ENCODE peak calls at places on chromosomes 3 and 15, in eight cellular contexts. I is H9, Z is lung, U is fibroblast of lung, L is breast epithelium, X is A549, M is MM.1S, Q is right lobe of liver. F is an unnamed sample.

GRCh38 chr3:176514297-176514696 is 683.0 kb downstream of the TBL1XR1 start:
- DNase-seq in I (peak), Z (no peak), U (peak), L (no peak), X (peak), M (peak), Q (no peak), F (peak)

GRCh38 chr3:77186319-77186718 is 146.4 kb downstream of the ROBO2 start:
- DNase-seq in I (no peak), Z (no peak), U (peak), L (no peak), X (no peak), M (no peak), Q (no peak), F (no peak)

GRCh38 chr3:71211083-71211482 is 372.4 kb downstream of the FOXP1 start:
- DNase-seq in I (no peak), Z (no peak), U (peak), L (no peak), X (no peak), M (no peak), Q (peak), F (no peak)

GRCh38 chr15:90933310-90933709 is 961 bp upstream of the HDDC3 start:
- DNase-seq in I (no peak), Z (no peak), U (no peak), L (no peak), X (no peak), M (no peak), Q (no peak), F (no peak)

GRCh38 chr15:37133619-37134018 is 33.3 kb upstream of the MEIS2 start:
- DNase-seq in I (no peak), Z (no peak), U (peak), L (no peak), X (no peak), M (no peak), Q (no peak), F (no peak)

GRCh38 chr3:24302382-24302781 is 192.3 kb downstream of the THRB start:
- DNase-seq in I (no peak), Z (no peak), U (no peak), L (no peak), X (no peak), M (no peak), Q (no peak), F (no peak)

GRCh38 chr3:149512073-149512782 is 37.7 kb downstream of the TM4SF4 start:
- DNase-seq in I (peak), Z (peak), U (peak), L (peak), X (peak), M (peak), Q (peak), F (peak)

GRCh38 chr15:34861216-34861615 is 65.9 kb upstream of the ACTC1 start:
- DNase-seq in I (no peak), Z (no peak), U (no peak), L (no peak), X (no peak), M (no peak), Q (no peak), F (no peak)

GRCh38 chr3:177703788-177704187 is 506.5 kb upstream of the TBL1XR1 start:
- DNase-seq in I (no peak), Z (no peak), U (no peak), L (no peak), X (no peak), M (no peak), Q (no peak), F (peak)

GRCh38 chr15:56227780-56228179 is 15.9 kb downstream of the RFX7 start:
- DNase-seq in I (no peak), Z (no peak), U (no peak), L (no peak), X (no peak), M (no peak), Q (no peak), F (no peak)

GRCh38 chr3:170307998-170308398 is 49.5 kb upstream of the SKIL start:
- DNase-seq in I (no peak), Z (peak), U (peak), L (no peak), X (peak), M (no peak), Q (no peak), F (peak)

GRCh38 chr3:138066383-138066782 is 49.0 kb downstream of the DZIP1L start:
- DNase-seq in I (no peak), Z (no peak), U (no peak), L (no peak), X (no peak), M (no peak), Q (no peak), F (no peak)

GRCh38 chr3:148074916-148075315 is 622.8 kb upstream of the AGTR1 start:
- DNase-seq in I (no peak), Z (no peak), U (no peak), L (no peak), X (no peak), M (no peak), Q (no peak), F (no peak)

GRCh38 chr3:150497956-150498355 is 48.3 kb downstream of the SERP1 start:
- DNase-seq in I (no peak), Z (no peak), U (peak), L (no peak), X (peak), M (no peak), Q (no peak), F (peak)

GRCh38 chr15:52789601-52790165 is 453 bp downstream of the ONECUT1 start:
- DNase-seq in I (no peak), Z (no peak), U (no peak), L (no peak), X (no peak), M (no peak), Q (peak), F (no peak)

GRCh38 chr15:87219650-87220615 is 1036.6 kb downstream of the NTRK3 start:
- DNase-seq in I (no peak), Z (no peak), U (no peak), L (no peak), X (no peak), M (no peak), Q (no peak), F (peak)

GRCh38 chr3:142976621-142977398 is 13.3 kb upstream of the PAQR9 start:
- DNase-seq in I (peak), Z (peak), U (peak), L (peak), X (peak), M (no peak), Q (peak), F (peak)

GRCh38 chr15:59594493-59594942 is 17.1 kb upstream of the GCNT3 start:
- DNase-seq in I (no peak), Z (no peak), U (peak), L (no peak), X (peak), M (no peak), Q (no peak), F (peak)

GRCh38 chr3:190014940-190015339 is 105.8 kb downstream of the P3H2 start:
- DNase-seq in I (no peak), Z (no peak), U (no peak), L (no peak), X (no peak), M (no peak), Q (no peak), F (no peak)

GRCh38 chr3:184582583-184582982 is 21.0 kb downstream of the EPHB3 start:
- DNase-seq in I (peak), Z (no peak), U (no peak), L (no peak), X (no peak), M (no peak), Q (no peak), F (no peak)

GRCh38 chr3:8152826-8153418 is 348.7 kb upstream of the LMCD1 start:
- DNase-seq in I (no peak), Z (no peak), U (no peak), L (no peak), X (no peak), M (no peak), Q (no peak), F (no peak)

GRCh38 chr3:160437083-160437455 is 12.5 kb downstream of the TRIM59 start:
- DNase-seq in I (no peak), Z (no peak), U (no peak), L (no peak), X (no peak), M (no peak), Q (no peak), F (no peak)

GRCh38 chr3:43389388-43390254 is 103.3 kb downstream of the SNRK start:
- DNase-seq in I (no peak), Z (peak), U (peak), L (peak), X (no peak), M (peak), Q (peak), F (peak)

GRCh38 chr15:40055576-40056293 is 16.8 kb upstream of the SRP14 start:
- DNase-seq in I (no peak), Z (no peak), U (no peak), L (peak), X (no peak), M (no peak), Q (peak), F (no peak)

GRCh38 chr3:152452318-152452717 is 183.6 kb downstream of the MBNL1 start:
- DNase-seq in I (no peak), Z (peak), U (no peak), L (no peak), X (no peak), M (no peak), Q (no peak), F (peak)

GRCh38 chr15:33894193-33894592 is 74.1 kb upstream of the CHRM5 start:
- DNase-seq in I (no peak), Z (no peak), U (no peak), L (no peak), X (no peak), M (peak), Q (no peak), F (no peak)

GRCh38 chr15:81304226-81304625 is 19.7 kb downstream of the STARD5 start:
- DNase-seq in I (no peak), Z (no peak), U (peak), L (no peak), X (no peak), M (no peak), Q (no peak), F (no peak)

GRCh38 chr3:58237238-58237939 is at the start of gene ABHD6:
- DNase-seq in I (peak), Z (peak), U (peak), L (peak), X (peak), M (peak), Q (peak), F (peak)

GRCh38 chr3:78732893-78733292 is 1034.9 kb downstream of the ROBO1 start:
- DNase-seq in I (no peak), Z (no peak), U (no peak), L (no peak), X (no peak), M (no peak), Q (no peak), F (no peak)

GRCh38 chr3:195306359-195306758 is 35.4 kb upstream of the XXYLT1 start:
- DNase-seq in I (no peak), Z (no peak), U (no peak), L (no peak), X (no peak), M (no peak), Q (no peak), F (no peak)

GRCh38 chr3:99774467-99774866 is 43.2 kb upstream of the CMSS1 start:
- DNase-seq in I (no peak), Z (no peak), U (peak), L (no peak), X (no peak), M (no peak), Q (no peak), F (peak)

GRCh38 chr3:2484162-2485026 is 385.7 kb downstream of the CNTN4 start:
- DNase-seq in I (no peak), Z (no peak), U (no peak), L (no peak), X (no peak), M (no peak), Q (no peak), F (no peak)

GRCh38 chr3:46699846-46700523 is 1.2 kb upstream of the TMIE start:
- DNase-seq in I (no peak), Z (peak), U (no peak), L (no peak), X (no peak), M (no peak), Q (peak), F (no peak)

GRCh38 chr3:168801792-168802191 is 706.1 kb upstream of the GOLIM4 start:
- DNase-seq in I (no peak), Z (no peak), U (peak), L (no peak), X (no peak), M (no peak), Q (no peak), F (peak)

GRCh38 chr3:12903000-12903800 is 61.8 kb upstream of the RPL32 start:
- DNase-seq in I (no peak), Z (no peak), U (no peak), L (no peak), X (no peak), M (no peak), Q (peak), F (no peak)

GRCh38 chr3:110519066-110519465 is 552.5 kb upstream of the NECTIN3 start:
- DNase-seq in I (no peak), Z (no peak), U (no peak), L (no peak), X (no peak), M (no peak), Q (no peak), F (no peak)

GRCh38 chr3:74630602-74631001 is 16.1 kb upstream of the CNTN3 start:
- DNase-seq in I (no peak), Z (no peak), U (peak), L (no peak), X (no peak), M (peak), Q (no peak), F (no peak)
- TF ChIP-seq CTCF in I (peak), Z (no peak), U (peak), L (no peak), X (no peak), M (peak), Q (peak), F (no peak)

DNA sequence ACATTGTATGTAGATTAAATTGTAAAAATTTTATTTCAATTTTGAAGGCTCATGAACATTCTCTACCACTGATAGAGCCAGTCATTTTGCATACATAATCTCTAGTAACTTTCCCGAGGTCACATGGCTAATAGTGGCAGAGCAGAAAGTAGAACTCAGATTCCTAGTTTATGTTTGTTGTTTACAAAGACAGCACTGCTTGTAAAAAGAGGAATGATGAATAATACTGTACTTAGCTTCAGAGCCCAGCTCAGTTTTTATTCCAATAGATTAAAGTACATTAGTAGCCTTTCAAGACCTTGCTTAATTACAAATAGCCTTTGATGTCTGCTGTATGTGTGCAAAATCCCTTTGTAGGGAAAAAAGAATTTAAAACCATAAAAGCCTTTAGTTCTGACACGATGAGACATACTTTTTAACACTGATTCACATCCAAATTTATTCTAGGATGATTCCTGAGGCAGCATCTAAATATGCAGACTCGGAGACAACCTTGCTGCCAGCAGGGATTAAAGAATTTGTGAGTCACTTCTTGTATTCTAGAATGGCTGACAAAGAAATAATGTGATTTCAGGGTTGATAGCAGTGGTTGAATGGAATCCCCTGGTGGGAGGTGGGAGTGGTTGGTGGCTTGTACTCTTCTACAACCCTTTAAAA is 324.2 kb upstream of the TGFBR2 start:
- DNase-seq in I (peak), Z (no peak), U (peak), L (no peak), X (peak), M (no peak), Q (no peak), F (peak)
- H3K27ac ChIP-seq in I (no peak), Z (no peak), U (no peak), L (no peak), X (peak), M (no peak), Q (no peak), F (no peak)

GRCh38 chr3:39812537-39812936 is 3.1 kb downstream of the MYRIP start:
- DNase-seq in I (no peak), Z (no peak), U (no peak), L (no peak), X (no peak), M (peak), Q (no peak), F (no peak)
- TF ChIP-seq CTCF in I (peak), Z (no peak), U (no peak), L (no peak), X (peak), M (peak), Q (peak), F (peak)

GRCh38 chr3:127699098-127699945 is 26.6 kb downstream of the ABTB1 start:
- DNase-seq in I (no peak), Z (no peak), U (peak), L (no peak), X (no peak), M (no peak), Q (peak), F (no peak)
- H3K27ac ChIP-seq in I (no peak), Z (peak), U (peak), L (peak), X (peak), M (no peak), Q (no peak), F (peak)